ENCODE peak calls at places on chromosomes 6 and 20, in eight cellular contexts. F is GM23338, W is AG10803, E is neuronal stem cell, V is psoas muscle, Q is GM12878, M is fibroblast of mammary gland, R is adrenal gland. O is an unnamed sample.

GRCh38 chr6:118708055-118708454 is 56.7 kb upstream of the CEP85L start:
- DNase-seq in F (no peak), W (no peak), E (no peak), V (no peak), Q (no peak), M (peak; percentile 52), R (no peak), O (peak; percentile 79)

GRCh38 chr6:152380993-152381898 is 255.9 kb downstream of the SYNE1 start:
- DNase-seq in F (no peak), W (peak; percentile 99), E (peak; percentile 62), V (peak; percentile 75), Q (no peak), M (peak; percentile 95), R (peak; percentile 93), O (peak; percentile 98)

GRCh38 chr6:80502871-80503270 is 396.4 kb downstream of the BCKDHB start:
- DNase-seq in F (no peak), W (peak; percentile 56), E (no peak), V (no peak), Q (no peak), M (peak; percentile 19), R (no peak), O (no peak)

GRCh38 chr6:156798091-156798735 is 21.0 kb downstream of the ARID1B start:
- DNase-seq in F (no peak), W (no peak), E (no peak), V (no peak), Q (no peak), M (no peak), R (no peak), O (no peak)

GRCh38 chr6:73032586-73032985 is 192.7 kb downstream of the KHDC1L start:
- DNase-seq in F (no peak), W (peak; percentile 37), E (no peak), V (no peak), Q (no peak), M (peak; percentile 38), R (no peak), O (no peak)

GRCh38 chr6:144149894-144150672 is at the start of gene STX11:
- DNase-seq in F (peak; percentile 74), W (peak; percentile 25), E (peak; percentile 63), V (peak; percentile 76), Q (peak; percentile 57), M (peak; percentile 48), R (peak; percentile 71), O (peak; percentile 34)

GRCh38 chr20:63529180-63529860 is 7.9 kb downstream of the PTK6 start:
- DNase-seq in F (no peak), W (no peak), E (no peak), V (no peak), Q (no peak), M (no peak), R (no peak), O (no peak)

GRCh38 chr20:21208999-21209398 is 83.1 kb downstream of the KIZ start:
- DNase-seq in F (no peak), W (no peak), E (no peak), V (no peak), Q (no peak), M (no peak), R (no peak), O (peak; percentile 16)

GRCh38 chr6:152401978-152402377 is 235.2 kb downstream of the SYNE1 start:
- DNase-seq in F (no peak), W (peak; percentile 50), E (no peak), V (no peak), Q (no peak), M (no peak), R (no peak), O (peak; percentile 26)

GRCh38 chr6:15417811-15418210 is 171.9 kb downstream of the JARID2 start:
- DNase-seq in F (no peak), W (peak; percentile 34), E (no peak), V (no peak), Q (no peak), M (peak; percentile 65), R (no peak), O (no peak)

DNA sequence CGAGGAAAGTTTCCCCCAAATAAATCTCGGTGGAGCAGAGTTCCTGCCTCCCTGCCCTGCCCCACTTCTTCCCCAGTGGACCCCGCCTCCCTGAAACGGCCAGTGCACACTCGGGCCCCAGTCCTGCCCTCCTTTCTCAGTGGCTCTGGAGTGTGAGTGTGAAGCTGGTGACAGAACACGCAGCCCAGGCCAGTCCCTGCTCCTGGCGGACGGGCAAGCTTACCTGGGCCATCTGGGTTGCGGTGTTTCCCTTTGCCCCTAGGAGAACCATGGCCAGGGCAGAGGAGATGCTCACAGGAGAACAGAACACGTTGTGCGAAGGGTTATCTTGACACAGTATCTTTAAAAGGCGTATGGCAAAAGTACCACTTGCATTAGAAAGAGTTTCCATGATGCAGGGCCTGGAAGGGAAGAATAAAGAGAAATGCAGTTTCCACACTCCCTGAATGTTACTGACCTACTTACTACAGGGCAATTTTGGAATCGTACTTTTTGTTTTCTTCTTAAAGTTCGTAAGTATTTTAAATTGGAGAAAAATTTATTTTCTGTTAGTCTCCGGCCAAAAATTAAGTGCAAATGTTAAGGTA is 2.8 kb downstream of the SERPINB9 start:
- DNase-seq in F (no peak), W (no peak), E (no peak), V (no peak), Q (no peak), M (no peak), R (peak; percentile 67), O (no peak)
- H3K4me3 ChIP-seq in F (peak overlapping the region; percentile 35), W (no peak overlapping the region), E (peak overlapping the region; percentile 3), V (no peak overlapping the region), Q (peak overlapping the region; percentile 57), M (no peak overlapping the region), R (no peak overlapping the region), O (peak overlapping the region; percentile 16)

GRCh38 chr6:89348372-89348771 is 4.2 kb downstream of the UBE2J1 start:
- DNase-seq in F (peak; percentile 23), W (no peak), E (no peak), V (no peak), Q (no peak), M (no peak), R (no peak), O (peak; percentile 52)

GRCh38 chr6:89351632-89352328 is 742 bp downstream of the UBE2J1 start:
- DNase-seq in F (peak; percentile 53), W (no peak), E (no peak), V (no peak), Q (no peak), M (no peak), R (no peak), O (peak; percentile 20)

GRCh38 chr6:89347825-89348224 is 4.7 kb downstream of the UBE2J1 start:
- DNase-seq in F (no peak), W (no peak), E (no peak), V (no peak), Q (no peak), M (no peak), R (no peak), O (peak; percentile 49)

GRCh38 chr6:89352329-89353117 is at the start of gene UBE2J1:
- DNase-seq in F (peak; percentile 85), W (peak; percentile 97), E (peak; percentile 84), V (peak; percentile 95), Q (no peak), M (peak; percentile 92), R (peak; percentile 98), O (peak; percentile 95)

DNA sequence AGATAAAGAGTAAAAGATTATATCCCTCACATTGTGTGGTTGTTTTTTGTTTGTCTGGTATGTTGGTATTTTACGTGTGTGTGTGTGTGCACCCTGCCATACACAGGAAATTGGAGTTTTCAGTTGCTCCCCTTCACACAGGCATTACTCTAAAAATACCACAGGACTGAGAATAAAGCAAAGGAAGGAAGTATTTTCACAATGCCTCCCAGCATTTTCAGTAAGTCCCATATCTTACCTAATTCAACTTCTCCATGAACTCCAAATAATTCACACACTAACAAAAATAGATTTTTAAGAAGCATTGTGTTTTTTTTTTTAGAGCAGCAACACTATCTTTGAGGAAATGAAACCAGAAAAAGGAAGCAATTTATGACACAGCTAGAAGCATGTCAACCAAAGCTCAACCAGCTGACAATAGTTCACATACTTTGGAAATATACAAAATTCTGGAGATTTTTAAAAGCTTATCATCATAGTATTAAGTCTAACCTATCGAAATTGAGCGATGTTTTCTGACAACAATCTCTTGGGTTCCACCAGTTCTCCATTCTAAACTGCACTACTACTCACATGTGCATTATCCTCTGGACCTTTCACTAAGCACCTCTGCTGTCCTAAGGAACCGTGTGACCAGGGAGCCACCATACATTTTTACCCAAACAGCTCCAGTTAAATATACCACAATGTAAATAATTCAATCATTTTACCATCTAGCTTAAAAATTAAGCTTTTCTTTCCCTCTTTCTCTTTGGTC is 2.1 kb downstream of the UBE2J1 start:
- DNase-seq in F (no peak), W (peak; percentile 55), E (no peak), V (no peak), Q (no peak), M (no peak), R (no peak), O (peak; percentile 70)
- H3K4me3 ChIP-seq in F (no peak overlapping the region), W (peak overlapping the region; percentile 26), E (no peak overlapping the region), V (peak overlapping the region; percentile 92), Q (peak overlapping the region; percentile 98), M (peak overlapping the region; percentile 77), R (no peak overlapping the region), O (no peak overlapping the region)

GRCh38 chr20:10739134-10739533 is 65.3 kb upstream of the JAG1 start:
- DNase-seq in F (no peak), W (no peak), E (no peak), V (no peak), Q (no peak), M (no peak), R (no peak), O (no peak)
- H3K4me3 ChIP-seq in F (no peak overlapping the region), W (peak overlapping the region; percentile 37), E (no peak overlapping the region), V (peak overlapping the region; percentile 46), Q (no peak overlapping the region), M (no peak overlapping the region), R (no peak overlapping the region), O (peak overlapping the region; percentile 24)

DNA sequence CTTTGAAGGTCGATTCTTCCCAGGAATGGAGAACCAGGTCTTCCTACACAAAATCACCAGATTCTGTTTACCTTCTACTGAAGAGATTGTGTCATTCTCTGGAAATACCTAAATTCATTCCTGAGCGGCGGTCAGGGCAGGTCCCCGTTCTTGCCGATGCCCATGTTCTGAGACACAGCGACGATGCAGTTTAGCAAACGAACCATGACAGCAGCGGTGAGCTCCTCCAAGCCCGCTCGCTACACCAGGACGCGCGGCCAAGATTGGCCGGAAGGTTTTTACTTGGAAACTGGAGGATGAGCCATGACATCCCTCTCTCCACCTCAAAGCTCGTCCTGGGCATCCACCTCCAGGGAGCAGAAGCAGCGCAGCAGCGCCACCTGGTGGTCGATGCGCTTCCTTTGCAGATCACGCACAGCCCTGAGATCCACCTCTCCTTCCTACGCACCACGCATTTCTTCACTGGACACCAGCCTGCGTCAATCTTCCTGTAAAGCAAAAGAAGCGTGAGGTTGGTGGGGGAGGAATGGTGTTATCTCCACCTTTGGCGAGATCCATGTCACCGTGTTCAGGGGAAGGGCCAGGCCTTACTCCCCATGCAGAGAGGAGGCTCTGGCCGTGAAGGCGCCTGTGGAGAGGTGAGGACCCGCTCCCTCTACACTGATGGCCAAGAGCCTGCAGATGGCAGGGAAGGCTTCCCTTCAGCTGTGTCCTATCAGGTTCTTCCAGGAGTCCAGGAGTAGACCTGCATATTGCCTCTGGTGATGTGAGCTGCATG is 9.9 kb upstream of the HLA-B start:
- DNase-seq in F (peak; percentile 97), W (peak; percentile 81), E (peak; percentile 92), V (peak; percentile 86), Q (peak; percentile 58), M (peak; percentile 87), R (peak; percentile 93), O (peak; percentile 88)
- H3K4me3 ChIP-seq in F (peak overlapping the region; percentile 41), W (peak overlapping the region; percentile 37), E (no peak overlapping the region), V (peak overlapping the region; percentile 36), Q (peak overlapping the region; percentile 73), M (no peak overlapping the region), R (no peak overlapping the region), O (peak overlapping the region; percentile 30)